ENCODE peak calls at places on chromosome 20, in eight cellular contexts. One of them, this sample, is unnamed.

GRCh38 chr20:16258766-16259165 is 314.5 kb downstream of the KIF16B start:
- DNase-seq in NCI-H2171: no peak
- DNase-seq in spleen: no peak
- DNase-seq in DMS153: no peak
- DNase-seq in T-helper 1 cell: no peak
- DNase-seq in EH: no peak
- DNase-seq in hepatic stellate cell: no peak
- DNase-seq in SHP77 treated with DMSO at 0.1 percent for 48 hours: no peak
- DNase-seq in this sample: no peak

GRCh38 chr20:53576195-53576580 is 17.5 kb downstream of the ZNF217 start:
- DNase-seq in spleen: no peak
- DNase-seq in DMS153: no peak
- DNase-seq in T-helper 1 cell: no peak
- DNase-seq in SHP77 treated with DMSO at 0.1 percent for 48 hours: no peak
- DNase-seq in hepatic stellate cell: no peak
- DNase-seq in EH: no peak
- DNase-seq in NCI-H2171: no peak
- DNase-seq in this sample: no peak

GRCh38 chr20:20939006-20939405 is 167.2 kb downstream of the LINC00237 start:
- DNase-seq in T-helper 1 cell: no peak
- DNase-seq in hepatic stellate cell: no peak
- DNase-seq in SHP77 treated with DMSO at 0.1 percent for 48 hours: no peak
- DNase-seq in DMS153: no peak
- DNase-seq in EH: no peak
- DNase-seq in spleen: no peak
- DNase-seq in NCI-H2171: no peak
- DNase-seq in this sample: no peak

GRCh38 chr20:52031574-52032303 is 159.8 kb downstream of the ZFP64 start:
- DNase-seq in T-helper 1 cell: no peak
- DNase-seq in DMS153: no peak
- DNase-seq in hepatic stellate cell: peak
- DNase-seq in spleen: no peak
- DNase-seq in SHP77 treated with DMSO at 0.1 percent for 48 hours: no peak
- DNase-seq in EH: peak
- DNase-seq in NCI-H2171: no peak
- DNase-seq in this sample: no peak

GRCh38 chr20:62638680-62639406 is 3.5 kb upstream of the SLCO4A1 start:
- DNase-seq in EH: no peak
- DNase-seq in hepatic stellate cell: no peak
- DNase-seq in DMS153: no peak
- DNase-seq in spleen: no peak
- DNase-seq in SHP77 treated with DMSO at 0.1 percent for 48 hours: no peak
- DNase-seq in T-helper 1 cell: no peak
- DNase-seq in NCI-H2171: no peak
- DNase-seq in this sample: no peak

GRCh38 chr20:37430044-37430443 is 84.1 kb downstream of the SRC start:
- DNase-seq in T-helper 1 cell: no peak
- DNase-seq in DMS153: no peak
- DNase-seq in spleen: no peak
- DNase-seq in hepatic stellate cell: no peak
- DNase-seq in EH: no peak
- DNase-seq in SHP77 treated with DMSO at 0.1 percent for 48 hours: no peak
- DNase-seq in NCI-H2171: no peak
- DNase-seq in this sample: no peak

GRCh38 chr20:38962044-38962897 is at the start of gene DHX35:
- DNase-seq in hepatic stellate cell: peak
- DNase-seq in spleen: peak
- DNase-seq in T-helper 1 cell: peak
- DNase-seq in SHP77 treated with DMSO at 0.1 percent for 48 hours: peak
- DNase-seq in DMS153: peak
- DNase-seq in NCI-H2171: peak
- DNase-seq in EH: peak
- DNase-seq in this sample: peak

GRCh38 chr20:25346349-25346748 is 44.3 kb downstream of the ABHD12 start:
- DNase-seq in hepatic stellate cell: no peak
- DNase-seq in SHP77 treated with DMSO at 0.1 percent for 48 hours: no peak
- DNase-seq in spleen: no peak
- DNase-seq in T-helper 1 cell: no peak
- DNase-seq in DMS153: no peak
- DNase-seq in NCI-H2171: no peak
- DNase-seq in EH: no peak
- DNase-seq in this sample: no peak

GRCh38 chr20:10511166-10511506 is 76.0 kb downstream of the SLX4IP start:
- DNase-seq in T-helper 1 cell: no peak
- DNase-seq in hepatic stellate cell: peak
- DNase-seq in SHP77 treated with DMSO at 0.1 percent for 48 hours: no peak
- DNase-seq in DMS153: no peak
- DNase-seq in NCI-H2171: no peak
- DNase-seq in EH: no peak
- DNase-seq in spleen: no peak
- DNase-seq in this sample: no peak

GRCh38 chr20:60583741-60584140 is 625.5 kb downstream of the CDH26 start:
- DNase-seq in spleen: no peak
- DNase-seq in hepatic stellate cell: no peak
- DNase-seq in DMS153: no peak
- DNase-seq in SHP77 treated with DMSO at 0.1 percent for 48 hours: no peak
- DNase-seq in EH: no peak
- DNase-seq in T-helper 1 cell: no peak
- DNase-seq in NCI-H2171: no peak
- DNase-seq in this sample: no peak

GRCh38 chr20:22623211-22623610 is 38.8 kb upstream of the FOXA2 start:
- DNase-seq in NCI-H2171: no peak
- DNase-seq in spleen: no peak
- DNase-seq in hepatic stellate cell: no peak
- DNase-seq in EH: no peak
- DNase-seq in SHP77 treated with DMSO at 0.1 percent for 48 hours: peak
- DNase-seq in T-helper 1 cell: no peak
- DNase-seq in DMS153: peak
- DNase-seq in this sample: no peak

GRCh38 chr20:36645998-36646397 is at the start of gene SLA2:
- DNase-seq in EH: no peak
- DNase-seq in SHP77 treated with DMSO at 0.1 percent for 48 hours: no peak
- DNase-seq in DMS153: no peak
- DNase-seq in T-helper 1 cell: peak
- DNase-seq in spleen: peak
- DNase-seq in NCI-H2171: no peak
- DNase-seq in hepatic stellate cell: no peak
- DNase-seq in this sample: peak

GRCh38 chr20:50285376-50286173 is 94.9 kb downstream of the CEBPB start:
- DNase-seq in hepatic stellate cell: peak
- DNase-seq in EH: peak
- DNase-seq in NCI-H2171: no peak
- DNase-seq in T-helper 1 cell: no peak
- DNase-seq in SHP77 treated with DMSO at 0.1 percent for 48 hours: no peak
- DNase-seq in DMS153: no peak
- DNase-seq in spleen: no peak
- DNase-seq in this sample: no peak

GRCh38 chr20:9141916-9142315 is 73.0 kb downstream of the PLCB4 start:
- DNase-seq in EH: no peak
- DNase-seq in hepatic stellate cell: no peak
- DNase-seq in NCI-H2171: no peak
- DNase-seq in DMS153: no peak
- DNase-seq in spleen: no peak
- DNase-seq in SHP77 treated with DMSO at 0.1 percent for 48 hours: no peak
- DNase-seq in T-helper 1 cell: no peak
- DNase-seq in this sample: no peak

GRCh38 chr20:60306105-60306504 is 347.9 kb downstream of the CDH26 start:
- DNase-seq in DMS153: no peak
- DNase-seq in EH: no peak
- DNase-seq in SHP77 treated with DMSO at 0.1 percent for 48 hours: no peak
- DNase-seq in T-helper 1 cell: no peak
- DNase-seq in hepatic stellate cell: no peak
- DNase-seq in NCI-H2171: no peak
- DNase-seq in spleen: no peak
- DNase-seq in this sample: no peak

GRCh38 chr20:57627339-57627738 is 7.1 kb upstream of the ZBP1 start:
- DNase-seq in NCI-H2171: no peak
- DNase-seq in EH: no peak
- DNase-seq in DMS153: no peak
- DNase-seq in spleen: peak
- DNase-seq in hepatic stellate cell: no peak
- DNase-seq in T-helper 1 cell: no peak
- DNase-seq in SHP77 treated with DMSO at 0.1 percent for 48 hours: no peak
- DNase-seq in this sample: no peak

GRCh38 chr20:35560541-35560940 is 18.7 kb downstream of the ERGIC3 start:
- DNase-seq in SHP77 treated with DMSO at 0.1 percent for 48 hours: no peak
- DNase-seq in EH: no peak
- DNase-seq in NCI-H2171: no peak
- DNase-seq in hepatic stellate cell: no peak
- DNase-seq in T-helper 1 cell: no peak
- DNase-seq in spleen: no peak
- DNase-seq in DMS153: no peak
- DNase-seq in this sample: no peak

GRCh38 chr20:39903806-39904205 is 785.2 kb downstream of the MAFB start:
- DNase-seq in T-helper 1 cell: no peak
- DNase-seq in hepatic stellate cell: no peak
- DNase-seq in EH: no peak
- DNase-seq in spleen: no peak
- DNase-seq in SHP77 treated with DMSO at 0.1 percent for 48 hours: no peak
- DNase-seq in DMS153: no peak
- DNase-seq in NCI-H2171: no peak
- DNase-seq in this sample: no peak

GRCh38 chr20:22452442-22453011 is 131.8 kb downstream of the FOXA2 start:
- DNase-seq in DMS153: peak
- DNase-seq in spleen: no peak
- DNase-seq in EH: no peak
- DNase-seq in hepatic stellate cell: no peak
- DNase-seq in SHP77 treated with DMSO at 0.1 percent for 48 hours: peak
- DNase-seq in T-helper 1 cell: no peak
- DNase-seq in NCI-H2171: no peak
- DNase-seq in this sample: no peak

GRCh38 chr20:3068986-3069900 is 2.2 kb upstream of the OXT start:
- DNase-seq in SHP77 treated with DMSO at 0.1 percent for 48 hours: peak
- DNase-seq in spleen: peak
- DNase-seq in T-helper 1 cell: no peak
- DNase-seq in hepatic stellate cell: no peak
- DNase-seq in EH: peak
- DNase-seq in NCI-H2171: no peak
- DNase-seq in DMS153: peak
- DNase-seq in this sample: peak

GRCh38 chr20:53413188-53413631 is 180.4 kb downstream of the ZNF217 start:
- DNase-seq in EH: no peak
- DNase-seq in spleen: peak
- DNase-seq in DMS153: no peak
- DNase-seq in NCI-H2171: no peak
- DNase-seq in hepatic stellate cell: no peak
- DNase-seq in SHP77 treated with DMSO at 0.1 percent for 48 hours: peak
- DNase-seq in T-helper 1 cell: peak
- DNase-seq in this sample: peak

GRCh38 chr20:45449528-45449927 is 20.0 kb upstream of the WFDC2 start:
- DNase-seq in EH: no peak
- DNase-seq in SHP77 treated with DMSO at 0.1 percent for 48 hours: no peak
- DNase-seq in T-helper 1 cell: no peak
- DNase-seq in hepatic stellate cell: no peak
- DNase-seq in NCI-H2171: no peak
- DNase-seq in DMS153: peak
- DNase-seq in spleen: no peak
- DNase-seq in this sample: no peak

GRCh38 chr20:41505198-41505597 is 113.0 kb downstream of the CHD6 start:
- DNase-seq in SHP77 treated with DMSO at 0.1 percent for 48 hours: no peak
- DNase-seq in hepatic stellate cell: no peak
- DNase-seq in NCI-H2171: no peak
- DNase-seq in EH: no peak
- DNase-seq in spleen: no peak
- DNase-seq in T-helper 1 cell: no peak
- DNase-seq in DMS153: no peak
- DNase-seq in this sample: no peak

GRCh38 chr20:57664924-57665588 is 44.8 kb downstream of the PMEPA1 start:
- DNase-seq in DMS153: no peak
- DNase-seq in NCI-H2171: no peak
- DNase-seq in EH: no peak
- DNase-seq in hepatic stellate cell: no peak
- DNase-seq in T-helper 1 cell: no peak
- DNase-seq in spleen: peak
- DNase-seq in SHP77 treated with DMSO at 0.1 percent for 48 hours: no peak
- DNase-seq in this sample: no peak

GRCh38 chr20:835220-836045 is 1.9 kb downstream of the FAM110A start:
- DNase-seq in DMS153: no peak
- DNase-seq in NCI-H2171: no peak
- DNase-seq in EH: no peak
- DNase-seq in hepatic stellate cell: no peak
- DNase-seq in SHP77 treated with DMSO at 0.1 percent for 48 hours: no peak
- DNase-seq in spleen: peak
- DNase-seq in T-helper 1 cell: no peak
- DNase-seq in this sample: no peak

GRCh38 chr20:63060057-63060991 is 53.6 kb upstream of the BHLHE23 start:
- DNase-seq in T-helper 1 cell: peak
- DNase-seq in EH: peak
- DNase-seq in DMS153: peak
- DNase-seq in NCI-H2171: peak
- DNase-seq in spleen: peak
- DNase-seq in hepatic stellate cell: peak
- DNase-seq in SHP77 treated with DMSO at 0.1 percent for 48 hours: peak
- DNase-seq in this sample: no peak